ENCODE peak calls at places on chromosomes 16 and 17, in six cellular contexts. One of them, this sample, is unnamed.

GRCh38 chr17:45914036-45914717 is 19.8 kb downstream of the MAPT start:
- DNase-seq in ovary: no peak
- DNase-seq in upper lobe of left lung: no peak
- DNase-seq in heart left ventricle: no peak
- DNase-seq in adrenal gland: no peak
- DNase-seq in transverse colon: no peak
- DNase-seq in this sample: no peak

GRCh38 chr16:19810817-19811731 is 73.6 kb downstream of the GPRC5B start:
- DNase-seq in adrenal gland: no peak
- DNase-seq in transverse colon: no peak
- DNase-seq in heart left ventricle: no peak
- DNase-seq in ovary: no peak
- DNase-seq in upper lobe of left lung: no peak
- DNase-seq in this sample: no peak

GRCh38 chr17:859461-860195 is 77.5 kb downstream of the MRM3 start:
- DNase-seq in heart left ventricle: no peak
- DNase-seq in transverse colon: no peak
- DNase-seq in adrenal gland: no peak
- DNase-seq in upper lobe of left lung: no peak
- DNase-seq in ovary: peak
- DNase-seq in this sample: no peak

GRCh38 chr17:77951123-77951522 is 7.4 kb upstream of the TNRC6C start:
- DNase-seq in ovary: no peak
- DNase-seq in adrenal gland: no peak
- DNase-seq in transverse colon: no peak
- DNase-seq in heart left ventricle: no peak
- DNase-seq in upper lobe of left lung: no peak
- DNase-seq in this sample: no peak

GRCh38 chr17:8900626-8901585 is 33.4 kb upstream of the PIK3R6 start:
- DNase-seq in upper lobe of left lung: no peak
- DNase-seq in ovary: no peak
- DNase-seq in transverse colon: no peak
- DNase-seq in heart left ventricle: no peak
- DNase-seq in adrenal gland: no peak
- DNase-seq in this sample: no peak

GRCh38 chr16:88910284-88911147 is 44.1 kb upstream of the PABPN1L start:
- DNase-seq in ovary: no peak
- DNase-seq in adrenal gland: no peak
- DNase-seq in heart left ventricle: no peak
- DNase-seq in upper lobe of left lung: no peak
- DNase-seq in transverse colon: no peak
- DNase-seq in this sample: no peak

GRCh38 chr16:74734361-74735161 is 33.9 kb upstream of the MLKL start:
- DNase-seq in transverse colon: no peak
- DNase-seq in adrenal gland: no peak
- DNase-seq in ovary: no peak
- DNase-seq in heart left ventricle: no peak
- DNase-seq in upper lobe of left lung: no peak
- DNase-seq in this sample: no peak

GRCh38 chr17:2511138-2511461 is 588 bp downstream of the METTL16 start:
- DNase-seq in upper lobe of left lung: no peak
- DNase-seq in ovary: no peak
- DNase-seq in transverse colon: no peak
- DNase-seq in heart left ventricle: no peak
- DNase-seq in adrenal gland: no peak
- DNase-seq in this sample: no peak

GRCh38 chr17:1294157-1294717 is 14.8 kb downstream of the TRARG1 start:
- DNase-seq in transverse colon: peak
- DNase-seq in adrenal gland: no peak
- DNase-seq in ovary: no peak
- DNase-seq in heart left ventricle: no peak
- DNase-seq in upper lobe of left lung: peak
- DNase-seq in this sample: no peak

GRCh38 chr17:80297996-80298560 is 37.4 kb downstream of the RNF213 start:
- DNase-seq in upper lobe of left lung: no peak
- DNase-seq in transverse colon: no peak
- DNase-seq in heart left ventricle: no peak
- DNase-seq in adrenal gland: no peak
- DNase-seq in ovary: no peak
- DNase-seq in this sample: no peak

GRCh38 chr17:49373115-49373514 is 11.1 kb upstream of the ZNF652 start:
- DNase-seq in ovary: no peak
- DNase-seq in heart left ventricle: no peak
- DNase-seq in adrenal gland: no peak
- DNase-seq in upper lobe of left lung: no peak
- DNase-seq in transverse colon: no peak
- DNase-seq in this sample: no peak

GRCh38 chr17:2656293-2656692 is 55.3 kb downstream of the CLUH start:
- DNase-seq in adrenal gland: no peak
- DNase-seq in transverse colon: no peak
- DNase-seq in ovary: no peak
- DNase-seq in upper lobe of left lung: no peak
- DNase-seq in heart left ventricle: no peak
- DNase-seq in this sample: no peak

GRCh38 chr16:31354394-31355291 is at the start of gene ITGAX:
- DNase-seq in heart left ventricle: peak
- DNase-seq in adrenal gland: peak
- DNase-seq in ovary: no peak
- DNase-seq in upper lobe of left lung: peak
- DNase-seq in transverse colon: peak
- DNase-seq in this sample: no peak

GRCh38 chr16:86239381-86239780 is 270.9 kb upstream of the FOXF1 start:
- DNase-seq in ovary: no peak
- DNase-seq in transverse colon: no peak
- DNase-seq in upper lobe of left lung: no peak
- DNase-seq in heart left ventricle: no peak
- DNase-seq in adrenal gland: no peak
- DNase-seq in this sample: no peak

GRCh38 chr16:86901483-86901882 is 323.1 kb downstream of the FOXL1 start:
- DNase-seq in heart left ventricle: peak
- DNase-seq in ovary: no peak
- DNase-seq in transverse colon: no peak
- DNase-seq in upper lobe of left lung: no peak
- DNase-seq in adrenal gland: peak
- DNase-seq in this sample: no peak

GRCh38 chr16:26838931-26839330 is 227.8 kb upstream of the C16orf82 start:
- DNase-seq in heart left ventricle: no peak
- DNase-seq in upper lobe of left lung: no peak
- DNase-seq in transverse colon: no peak
- DNase-seq in adrenal gland: no peak
- DNase-seq in ovary: no peak
- DNase-seq in this sample: no peak

GRCh38 chr16:24645739-24646645 is 83.5 kb upstream of the TNRC6A start:
- DNase-seq in upper lobe of left lung: no peak
- DNase-seq in transverse colon: no peak
- DNase-seq in adrenal gland: peak
- DNase-seq in ovary: peak
- DNase-seq in heart left ventricle: no peak
- DNase-seq in this sample: no peak

GRCh38 chr16:59886021-59886420 is 1151.9 kb upstream of the GOT2 start:
- DNase-seq in heart left ventricle: no peak
- DNase-seq in upper lobe of left lung: no peak
- DNase-seq in transverse colon: no peak
- DNase-seq in ovary: no peak
- DNase-seq in adrenal gland: peak
- DNase-seq in this sample: no peak

GRCh38 chr17:74334393-74335039 is 8.5 kb downstream of the KIF19 start:
- DNase-seq in adrenal gland: no peak
- DNase-seq in upper lobe of left lung: no peak
- DNase-seq in heart left ventricle: no peak
- DNase-seq in ovary: no peak
- DNase-seq in transverse colon: no peak
- DNase-seq in this sample: no peak

GRCh38 chr16:58661199-58661830 is 23.3 kb downstream of the SLC38A7 start:
- DNase-seq in heart left ventricle: no peak
- DNase-seq in ovary: no peak
- DNase-seq in transverse colon: peak
- DNase-seq in upper lobe of left lung: peak
- DNase-seq in adrenal gland: peak
- DNase-seq in this sample: no peak

GRCh38 chr16:83835972-83836566 is 28.3 kb downstream of the HSBP1 start:
- DNase-seq in adrenal gland: no peak
- DNase-seq in transverse colon: no peak
- DNase-seq in heart left ventricle: no peak
- DNase-seq in ovary: no peak
- DNase-seq in upper lobe of left lung: no peak
- DNase-seq in this sample: no peak

GRCh38 chr17:15343749-15344148 is 2.4 kb upstream of the TEKT3 start:
- DNase-seq in transverse colon: no peak
- DNase-seq in heart left ventricle: no peak
- DNase-seq in ovary: no peak
- DNase-seq in adrenal gland: no peak
- DNase-seq in upper lobe of left lung: no peak
- DNase-seq in this sample: no peak

GRCh38 chr16:69150146-69150865 is 17.9 kb downstream of the UTP4 start:
- DNase-seq in upper lobe of left lung: peak
- DNase-seq in heart left ventricle: no peak
- DNase-seq in adrenal gland: peak
- DNase-seq in ovary: peak
- DNase-seq in transverse colon: peak
- DNase-seq in this sample: no peak

GRCh38 chr16:80836846-80837245 is 32.4 kb upstream of the CDYL2 start:
- DNase-seq in heart left ventricle: no peak
- DNase-seq in ovary: no peak
- DNase-seq in upper lobe of left lung: no peak
- DNase-seq in adrenal gland: no peak
- DNase-seq in transverse colon: no peak
- DNase-seq in this sample: no peak

GRCh38 chr17:48552453-48553189 is 7.7 kb upstream of the HOXB2 start:
- DNase-seq in heart left ventricle: no peak
- DNase-seq in transverse colon: no peak
- DNase-seq in adrenal gland: no peak
- DNase-seq in ovary: no peak
- DNase-seq in upper lobe of left lung: no peak
- DNase-seq in this sample: no peak

GRCh38 chr16:79158337-79158736 is 442.2 kb downstream of the MAF start:
- DNase-seq in ovary: no peak
- DNase-seq in adrenal gland: no peak
- DNase-seq in heart left ventricle: no peak
- DNase-seq in upper lobe of left lung: no peak
- DNase-seq in transverse colon: no peak
- DNase-seq in this sample: no peak

GRCh38 chr16:31363721-31364120 is 8.7 kb downstream of the ITGAX start:
- DNase-seq in transverse colon: no peak
- DNase-seq in ovary: no peak
- DNase-seq in adrenal gland: no peak
- DNase-seq in heart left ventricle: no peak
- DNase-seq in upper lobe of left lung: peak
- DNase-seq in this sample: no peak

GRCh38 chr17:5121186-5121841 is 5.5 kb downstream of the USP6 start:
- DNase-seq in transverse colon: peak
- DNase-seq in upper lobe of left lung: no peak
- DNase-seq in heart left ventricle: no peak
- DNase-seq in ovary: peak
- DNase-seq in adrenal gland: no peak
- DNase-seq in this sample: no peak

GRCh38 chr16:85372627-85373372 is 240.3 kb upstream of the GSE1 start:
- DNase-seq in heart left ventricle: no peak
- DNase-seq in transverse colon: no peak
- DNase-seq in ovary: no peak
- DNase-seq in adrenal gland: peak
- DNase-seq in upper lobe of left lung: peak
- DNase-seq in this sample: no peak

GRCh38 chr17:73013816-73014663 is 78.4 kb downstream of the SLC39A11 start:
- DNase-seq in heart left ventricle: no peak
- DNase-seq in upper lobe of left lung: no peak
- DNase-seq in ovary: no peak
- DNase-seq in transverse colon: no peak
- DNase-seq in adrenal gland: no peak
- DNase-seq in this sample: no peak

GRCh38 chr17:77720946-77721822 is 237.3 kb upstream of the TNRC6C start:
- DNase-seq in transverse colon: no peak
- DNase-seq in ovary: no peak
- DNase-seq in upper lobe of left lung: no peak
- DNase-seq in adrenal gland: no peak
- DNase-seq in heart left ventricle: no peak
- DNase-seq in this sample: peak

GRCh38 chr16:17635183-17635582 is 164.4 kb upstream of the XYLT1 start:
- DNase-seq in transverse colon: no peak
- DNase-seq in adrenal gland: no peak
- DNase-seq in heart left ventricle: no peak
- DNase-seq in ovary: no peak
- DNase-seq in upper lobe of left lung: no peak
- DNase-seq in this sample: no peak

GRCh38 chr16:82061861-82062525 is 26.9 kb downstream of the HSD17B2 start:
- DNase-seq in adrenal gland: no peak
- DNase-seq in heart left ventricle: no peak
- DNase-seq in upper lobe of left lung: no peak
- DNase-seq in ovary: no peak
- DNase-seq in transverse colon: no peak
- DNase-seq in this sample: no peak

GRCh38 chr17:82246040-82246364 is 17.2 kb downstream of the SLC16A3 start:
- DNase-seq in adrenal gland: no peak
- DNase-seq in heart left ventricle: peak
- DNase-seq in ovary: no peak
- DNase-seq in upper lobe of left lung: no peak
- DNase-seq in transverse colon: no peak
- DNase-seq in this sample: no peak
- H3K27ac ChIP-seq in adrenal gland: peak
- H3K27ac ChIP-seq in heart left ventricle: peak
- H3K27ac ChIP-seq in ovary: peak
- H3K27ac ChIP-seq in upper lobe of left lung: peak
- H3K27ac ChIP-seq in transverse colon: peak
- H3K27ac ChIP-seq in this sample: peak

DNA sequence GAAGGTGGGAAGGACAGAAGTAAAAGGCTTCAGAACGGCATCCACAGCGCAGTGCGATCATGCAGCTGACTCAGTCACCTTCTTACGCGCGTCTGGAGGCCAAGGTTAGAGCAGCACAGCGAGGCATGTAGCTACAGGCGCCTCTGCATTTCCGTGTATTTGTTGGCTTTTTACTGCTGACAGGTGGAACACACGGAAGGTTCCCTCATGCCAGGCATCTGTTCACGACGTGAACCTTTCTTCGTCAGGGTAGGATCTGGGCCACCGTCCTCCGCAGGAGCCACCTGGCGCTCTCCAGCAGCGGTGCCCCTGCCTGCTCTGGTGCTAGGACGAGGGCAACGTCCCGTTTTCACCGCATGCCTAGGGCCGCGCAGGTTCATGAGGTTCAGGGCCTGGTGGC is 15.3 kb downstream of the TMEM204 start:
- DNase-seq in upper lobe of left lung: no peak
- DNase-seq in heart left ventricle: no peak
- DNase-seq in ovary: no peak
- DNase-seq in transverse colon: no peak
- DNase-seq in adrenal gland: no peak
- DNase-seq in this sample: no peak
- TF ChIP-seq POLR2A in upper lobe of left lung: no peak
- TF ChIP-seq POLR2A in heart left ventricle: no peak
- TF ChIP-seq POLR2A in ovary: no peak
- TF ChIP-seq POLR2A in transverse colon: no peak
- TF ChIP-seq POLR2A in adrenal gland: no peak
- TF ChIP-seq POLR2A in this sample: no peak

GRCh38 chr17:66000216-66000615 is 191.7 kb downstream of the CEP112 start:
- DNase-seq in transverse colon: no peak
- DNase-seq in ovary: no peak
- DNase-seq in adrenal gland: no peak
- DNase-seq in heart left ventricle: no peak
- DNase-seq in upper lobe of left lung: no peak
- DNase-seq in this sample: no peak
- H3K4me3 ChIP-seq in transverse colon: no peak
- H3K4me3 ChIP-seq in ovary: no peak
- H3K4me3 ChIP-seq in adrenal gland: no peak
- H3K4me3 ChIP-seq in heart left ventricle: no peak
- H3K4me3 ChIP-seq in upper lobe of left lung: no peak
- H3K4me3 ChIP-seq in this sample: no peak

GRCh38 chr17:59771093-59771492 is 63.6 kb downstream of the VMP1 start:
- DNase-seq in adrenal gland: no peak
- DNase-seq in ovary: no peak
- DNase-seq in heart left ventricle: no peak
- DNase-seq in upper lobe of left lung: no peak
- DNase-seq in transverse colon: no peak
- DNase-seq in this sample: no peak
- H3K27ac ChIP-seq in adrenal gland: no peak
- H3K27ac ChIP-seq in ovary: no peak
- H3K27ac ChIP-seq in heart left ventricle: no peak
- H3K27ac ChIP-seq in upper lobe of left lung: no peak
- H3K27ac ChIP-seq in transverse colon: peak
- H3K27ac ChIP-seq in this sample: no peak

This sample was measured in vagina.